ENCODE peak calls at places on chromosomes 13 and 19, in nine cellular contexts. One of them, this sample, is unnamed.

GRCh38 chr13:44660050-44660449 is 83.9 kb upstream of the TSC22D1 start:
- DNase-seq in bronchial epithelial cell: peak; percentile 39
- DNase-seq in thoracic aorta: no peak
- DNase-seq in OCI-LY7: no peak
- DNase-seq in tibial nerve: no peak
- DNase-seq in fibroblast of lung: no peak
- DNase-seq in tibial artery: no peak
- DNase-seq in CD8-positive, alpha-beta T cell: no peak
- DNase-seq in GM06990: no peak
- DNase-seq in this sample: no peak

GRCh38 chr19:42242512-42243409 is at the start of gene GSK3A:
- DNase-seq in fibroblast of lung: peak; percentile 99
- DNase-seq in OCI-LY7: peak; percentile 98
- DNase-seq in bronchial epithelial cell: peak; percentile 98
- DNase-seq in GM06990: peak; percentile 98
- DNase-seq in thoracic aorta: peak; percentile 98
- DNase-seq in CD8-positive, alpha-beta T cell: peak; percentile 99
- DNase-seq in tibial artery: peak; percentile 100
- DNase-seq in tibial nerve: peak; percentile 99
- DNase-seq in this sample: peak; percentile 98

GRCh38 chr19:28701491-28701890 is 511.5 kb downstream of the UQCRFS1 start:
- DNase-seq in OCI-LY7: no peak
- DNase-seq in bronchial epithelial cell: peak; percentile 13
- DNase-seq in tibial nerve: no peak
- DNase-seq in thoracic aorta: no peak
- DNase-seq in GM06990: no peak
- DNase-seq in fibroblast of lung: peak; percentile 57
- DNase-seq in CD8-positive, alpha-beta T cell: no peak
- DNase-seq in tibial artery: no peak
- DNase-seq in this sample: no peak

GRCh38 chr19:15372891-15373301 is 6.7 kb downstream of the AKAP8 start:
- DNase-seq in OCI-LY7: no peak
- DNase-seq in tibial nerve: no peak
- DNase-seq in CD8-positive, alpha-beta T cell: no peak
- DNase-seq in bronchial epithelial cell: no peak
- DNase-seq in tibial artery: no peak
- DNase-seq in GM06990: no peak
- DNase-seq in fibroblast of lung: no peak
- DNase-seq in thoracic aorta: no peak
- DNase-seq in this sample: no peak

GRCh38 chr19:22625266-22626035 is 8.7 kb upstream of the ZNF492 start:
- DNase-seq in CD8-positive, alpha-beta T cell: no peak
- DNase-seq in thoracic aorta: no peak
- DNase-seq in OCI-LY7: no peak
- DNase-seq in tibial artery: no peak
- DNase-seq in GM06990: no peak
- DNase-seq in fibroblast of lung: no peak
- DNase-seq in tibial nerve: no peak
- DNase-seq in bronchial epithelial cell: no peak
- DNase-seq in this sample: no peak

GRCh38 chr13:69292789-69293425 is 814.7 kb upstream of the ATXN8OS start:
- DNase-seq in bronchial epithelial cell: no peak
- DNase-seq in fibroblast of lung: no peak
- DNase-seq in thoracic aorta: no peak
- DNase-seq in tibial artery: no peak
- DNase-seq in GM06990: no peak
- DNase-seq in OCI-LY7: peak; percentile 1
- DNase-seq in CD8-positive, alpha-beta T cell: no peak
- DNase-seq in tibial nerve: no peak
- DNase-seq in this sample: no peak

GRCh38 chr19:8610041-8610927 is at the start of gene ADAMTS10:
- DNase-seq in bronchial epithelial cell: no peak
- DNase-seq in OCI-LY7: no peak
- DNase-seq in GM06990: no peak
- DNase-seq in tibial nerve: peak; percentile 46
- DNase-seq in tibial artery: peak; percentile 78
- DNase-seq in fibroblast of lung: peak; percentile 63
- DNase-seq in thoracic aorta: no peak
- DNase-seq in CD8-positive, alpha-beta T cell: peak; percentile 53
- DNase-seq in this sample: no peak

GRCh38 chr13:25966086-25966485 is 85.7 kb downstream of the SHISA2 start:
- DNase-seq in CD8-positive, alpha-beta T cell: no peak
- DNase-seq in tibial nerve: no peak
- DNase-seq in GM06990: no peak
- DNase-seq in tibial artery: no peak
- DNase-seq in bronchial epithelial cell: no peak
- DNase-seq in thoracic aorta: no peak
- DNase-seq in OCI-LY7: no peak
- DNase-seq in fibroblast of lung: peak; percentile 68
- DNase-seq in this sample: no peak

GRCh38 chr13:26050568-26051230 is 1.1 kb downstream of the SHISA2 start:
- DNase-seq in CD8-positive, alpha-beta T cell: no peak
- DNase-seq in fibroblast of lung: peak; percentile 48
- DNase-seq in tibial nerve: no peak
- DNase-seq in OCI-LY7: no peak
- DNase-seq in GM06990: no peak
- DNase-seq in tibial artery: no peak
- DNase-seq in thoracic aorta: no peak
- DNase-seq in bronchial epithelial cell: no peak
- DNase-seq in this sample: no peak

GRCh38 chr19:50460161-50460765 is 16.0 kb upstream of the EMC10 start:
- DNase-seq in bronchial epithelial cell: no peak
- DNase-seq in fibroblast of lung: peak; percentile 68
- DNase-seq in OCI-LY7: peak; percentile 85
- DNase-seq in thoracic aorta: no peak
- DNase-seq in tibial artery: no peak
- DNase-seq in CD8-positive, alpha-beta T cell: peak; percentile 4
- DNase-seq in GM06990: peak; percentile 79
- DNase-seq in tibial nerve: no peak
- DNase-seq in this sample: no peak

GRCh38 chr19:57664269-57665127 is 4.2 kb upstream of the ZSCAN4 start:
- DNase-seq in CD8-positive, alpha-beta T cell: no peak
- DNase-seq in bronchial epithelial cell: no peak
- DNase-seq in thoracic aorta: no peak
- DNase-seq in tibial nerve: no peak
- DNase-seq in OCI-LY7: no peak
- DNase-seq in fibroblast of lung: peak; percentile 50
- DNase-seq in GM06990: no peak
- DNase-seq in tibial artery: peak; percentile 67
- DNase-seq in this sample: no peak
- H3K4me3 ChIP-seq in CD8-positive, alpha-beta T cell: peak overlapping the region; percentile 35
- H3K4me3 ChIP-seq in bronchial epithelial cell: peak overlapping the region; percentile 44
- H3K4me3 ChIP-seq in thoracic aorta: peak overlapping the region; percentile 72
- H3K4me3 ChIP-seq in tibial nerve: peak overlapping the region; percentile 57
- H3K4me3 ChIP-seq in OCI-LY7: no peak overlapping the region
- H3K4me3 ChIP-seq in fibroblast of lung: peak overlapping the region; percentile 65
- H3K4me3 ChIP-seq in GM06990: peak overlapping the region; percentile 46
- H3K4me3 ChIP-seq in tibial artery: peak overlapping the region; percentile 59
- H3K4me3 ChIP-seq in this sample: no peak overlapping the region

GRCh38 chr13:110305544-110305943 is 1.4 kb downstream of the COL4A1 start:
- DNase-seq in CD8-positive, alpha-beta T cell: no peak
- DNase-seq in OCI-LY7: no peak
- DNase-seq in tibial nerve: no peak
- DNase-seq in fibroblast of lung: no peak
- DNase-seq in thoracic aorta: no peak
- DNase-seq in bronchial epithelial cell: no peak
- DNase-seq in GM06990: no peak
- DNase-seq in tibial artery: no peak
- DNase-seq in this sample: no peak

GRCh38 chr13:110305949-110306339 is 1.0 kb downstream of the COL4A1 start:
- DNase-seq in tibial artery: peak; percentile 60
- DNase-seq in CD8-positive, alpha-beta T cell: no peak
- DNase-seq in thoracic aorta: no peak
- DNase-seq in bronchial epithelial cell: no peak
- DNase-seq in OCI-LY7: no peak
- DNase-seq in tibial nerve: no peak
- DNase-seq in GM06990: no peak
- DNase-seq in fibroblast of lung: peak; percentile 35
- DNase-seq in this sample: no peak

GRCh38 chr13:110303644-110304043 is 3.3 kb downstream of the COL4A1 start:
- DNase-seq in OCI-LY7: no peak
- DNase-seq in fibroblast of lung: no peak
- DNase-seq in CD8-positive, alpha-beta T cell: no peak
- DNase-seq in GM06990: no peak
- DNase-seq in tibial artery: no peak
- DNase-seq in tibial nerve: no peak
- DNase-seq in thoracic aorta: no peak
- DNase-seq in bronchial epithelial cell: no peak
- DNase-seq in this sample: no peak

GRCh38 chr13:110304256-110304655 is 2.7 kb downstream of the COL4A1 start:
- DNase-seq in tibial nerve: peak; percentile 47
- DNase-seq in CD8-positive, alpha-beta T cell: no peak
- DNase-seq in tibial artery: no peak
- DNase-seq in fibroblast of lung: peak; percentile 55
- DNase-seq in bronchial epithelial cell: no peak
- DNase-seq in thoracic aorta: no peak
- DNase-seq in GM06990: no peak
- DNase-seq in OCI-LY7: no peak
- DNase-seq in this sample: no peak

DNA sequence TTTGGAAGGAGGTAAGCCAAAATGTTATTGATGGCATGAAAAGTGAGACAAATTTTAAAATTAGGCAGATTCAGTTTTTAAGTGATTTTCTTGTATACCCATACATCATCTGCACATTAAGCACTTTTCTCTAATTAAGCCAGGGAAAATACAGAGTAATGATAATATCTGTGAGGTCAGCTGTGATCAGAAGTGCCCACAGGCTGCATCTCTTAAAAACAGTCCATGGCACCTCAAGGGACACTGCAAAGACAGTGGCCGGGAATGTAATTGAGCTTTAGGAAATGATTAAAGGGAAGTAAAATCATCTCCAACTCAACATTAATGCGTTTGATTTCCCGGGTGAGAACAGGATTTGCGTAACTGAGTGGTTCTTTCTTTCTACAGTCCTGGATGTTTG is 2.0 kb downstream of the COL4A1 start:
- DNase-seq in CD8-positive, alpha-beta T cell: no peak
- DNase-seq in fibroblast of lung: no peak
- DNase-seq in OCI-LY7: no peak
- DNase-seq in tibial nerve: no peak
- DNase-seq in bronchial epithelial cell: no peak
- DNase-seq in tibial artery: no peak
- DNase-seq in GM06990: no peak
- DNase-seq in thoracic aorta: no peak
- DNase-seq in this sample: no peak
- H3K4me3 ChIP-seq in CD8-positive, alpha-beta T cell: no peak overlapping the region
- H3K4me3 ChIP-seq in fibroblast of lung: peak overlapping the region; percentile 66
- H3K4me3 ChIP-seq in OCI-LY7: no peak overlapping the region
- H3K4me3 ChIP-seq in tibial nerve: peak overlapping the region; percentile 96
- H3K4me3 ChIP-seq in bronchial epithelial cell: no peak overlapping the region
- H3K4me3 ChIP-seq in tibial artery: peak overlapping the region; percentile 79
- H3K4me3 ChIP-seq in GM06990: no peak overlapping the region
- H3K4me3 ChIP-seq in thoracic aorta: peak overlapping the region; percentile 95
- H3K4me3 ChIP-seq in this sample: no peak overlapping the region

GRCh38 chr19:2294377-2295335 is 12.7 kb upstream of the PEAK3 start:
- DNase-seq in tibial artery: peak; percentile 81
- DNase-seq in tibial nerve: no peak
- DNase-seq in CD8-positive, alpha-beta T cell: no peak
- DNase-seq in fibroblast of lung: peak; percentile 59
- DNase-seq in GM06990: no peak
- DNase-seq in bronchial epithelial cell: no peak
- DNase-seq in OCI-LY7: no peak
- DNase-seq in thoracic aorta: no peak
- DNase-seq in this sample: no peak
- H3K4me3 ChIP-seq in tibial artery: peak overlapping the region; percentile 44
- H3K4me3 ChIP-seq in tibial nerve: no peak overlapping the region
- H3K4me3 ChIP-seq in CD8-positive, alpha-beta T cell: no peak overlapping the region
- H3K4me3 ChIP-seq in fibroblast of lung: no peak overlapping the region
- H3K4me3 ChIP-seq in GM06990: no peak overlapping the region
- H3K4me3 ChIP-seq in bronchial epithelial cell: no peak overlapping the region
- H3K4me3 ChIP-seq in OCI-LY7: no peak overlapping the region
- H3K4me3 ChIP-seq in thoracic aorta: peak overlapping the region; percentile 53
- H3K4me3 ChIP-seq in this sample: no peak overlapping the region

GRCh38 chr13:52449323-52450011 is 967 bp downstream of the VPS36 start:
- DNase-seq in OCI-LY7: peak; percentile 14
- DNase-seq in bronchial epithelial cell: peak; percentile 13
- DNase-seq in fibroblast of lung: peak; percentile 15
- DNase-seq in tibial nerve: no peak
- DNase-seq in thoracic aorta: no peak
- DNase-seq in GM06990: no peak
- DNase-seq in tibial artery: no peak
- DNase-seq in CD8-positive, alpha-beta T cell: no peak
- DNase-seq in this sample: no peak

GRCh38 chr13:52452470-52452869 is 2.0 kb upstream of the VPS36 start:
- DNase-seq in tibial nerve: no peak
- DNase-seq in tibial artery: no peak
- DNase-seq in GM06990: no peak
- DNase-seq in bronchial epithelial cell: peak; percentile 17
- DNase-seq in CD8-positive, alpha-beta T cell: no peak
- DNase-seq in fibroblast of lung: no peak
- DNase-seq in thoracic aorta: no peak
- DNase-seq in OCI-LY7: no peak
- DNase-seq in this sample: no peak

GRCh38 chr13:52450012-52450792 is at the start of gene VPS36:
- DNase-seq in CD8-positive, alpha-beta T cell: peak; percentile 91
- DNase-seq in tibial nerve: peak; percentile 93
- DNase-seq in fibroblast of lung: peak; percentile 87
- DNase-seq in thoracic aorta: peak; percentile 78
- DNase-seq in GM06990: peak; percentile 97
- DNase-seq in tibial artery: peak; percentile 97
- DNase-seq in OCI-LY7: peak; percentile 95
- DNase-seq in bronchial epithelial cell: peak; percentile 75
- DNase-seq in this sample: peak; percentile 85

GRCh38 chr13:52447815-52448552 is 2.5 kb downstream of the VPS36 start:
- DNase-seq in OCI-LY7: no peak
- DNase-seq in tibial nerve: no peak
- DNase-seq in bronchial epithelial cell: peak; percentile 28
- DNase-seq in tibial artery: no peak
- DNase-seq in CD8-positive, alpha-beta T cell: no peak
- DNase-seq in fibroblast of lung: peak; percentile 13
- DNase-seq in GM06990: no peak
- DNase-seq in thoracic aorta: no peak
- DNase-seq in this sample: no peak

GRCh38 chr13:52450793-52451116 is 321 bp upstream of the VPS36 start:
- DNase-seq in bronchial epithelial cell: no peak
- DNase-seq in tibial nerve: no peak
- DNase-seq in thoracic aorta: no peak
- DNase-seq in fibroblast of lung: no peak
- DNase-seq in tibial artery: no peak
- DNase-seq in GM06990: no peak
- DNase-seq in CD8-positive, alpha-beta T cell: no peak
- DNase-seq in OCI-LY7: no peak
- DNase-seq in this sample: no peak
- H3K4me3 ChIP-seq in bronchial epithelial cell: no peak overlapping the region
- H3K4me3 ChIP-seq in tibial nerve: peak overlapping the region; percentile 82
- H3K4me3 ChIP-seq in thoracic aorta: peak overlapping the region; percentile 80
- H3K4me3 ChIP-seq in fibroblast of lung: peak overlapping the region; percentile 34
- H3K4me3 ChIP-seq in tibial artery: peak overlapping the region; percentile 70
- H3K4me3 ChIP-seq in GM06990: peak overlapping the region; percentile 37
- H3K4me3 ChIP-seq in CD8-positive, alpha-beta T cell: no peak overlapping the region
- H3K4me3 ChIP-seq in OCI-LY7: peak overlapping the region; percentile 75
- H3K4me3 ChIP-seq in this sample: peak overlapping the region; percentile 40

This sample was measured in Jurkat, Clone E6-1.